ENCODE peak calls at places on chromosomes 2 and 18, in ten cellular contexts. J, W, D, L, V, I, O, C, G and X are unnamed samples.

GRCh38 chr18:59864446-59864764 is 35.4 kb upstream of the PMAIP1 start:
- DNase-seq in J (no peak), W (no peak), D (no peak), L (no peak), V (no peak), I (no peak), O (no peak), C (no peak), G (no peak), X (no peak)

GRCh38 chr18:48408727-48409590 is at the start of gene ZBTB7C:
- DNase-seq in J (peak; percentile 81), W (no peak), D (peak; percentile 39), L (peak; percentile 59), V (peak; percentile 86), I (peak; percentile 67), O (no peak), C (peak; percentile 38), G (no peak), X (peak; percentile 52)

GRCh38 chr2:224086226-224086911 is 47.3 kb upstream of the SERPINE2 start:
- DNase-seq in J (no peak), W (peak; percentile 86), D (no peak), L (no peak), V (no peak), I (no peak), O (peak; percentile 86), C (no peak), G (no peak), X (peak; percentile 85)

GRCh38 chr18:77206676-77207370 is 42.8 kb upstream of the GALR1 start:
- DNase-seq in J (no peak), W (peak; percentile 83), D (peak; percentile 62), L (no peak), V (no peak), I (peak; percentile 83), O (no peak), C (no peak), G (no peak), X (peak; percentile 67)

GRCh38 chr2:133608291-133608690 is 40.0 kb upstream of the NCKAP5 start:
- DNase-seq in J (no peak), W (no peak), D (no peak), L (no peak), V (no peak), I (no peak), O (no peak), C (no peak), G (no peak), X (peak; percentile 45)

GRCh38 chr2:46377287-46377605 is 80.0 kb downstream of the EPAS1 start:
- DNase-seq in J (peak; percentile 55), W (no peak), D (no peak), L (no peak), V (peak; percentile 61), I (no peak), O (no peak), C (no peak), G (no peak), X (peak; percentile 11)

GRCh38 chr2:191786694-191787093 is 60.2 kb downstream of the CAVIN2 start:
- DNase-seq in J (no peak), W (peak; percentile 17), D (no peak), L (no peak), V (no peak), I (no peak), O (no peak), C (no peak), G (no peak), X (no peak)

GRCh38 chr2:99421469-99421868 is 68.3 kb downstream of the REV1 start:
- DNase-seq in J (no peak), W (peak; percentile 31), D (no peak), L (no peak), V (no peak), I (no peak), O (no peak), C (no peak), G (no peak), X (no peak)

GRCh38 chr2:161030260-161031063 is 129.8 kb upstream of the TANK start:
- DNase-seq in J (no peak), W (peak; percentile 97), D (no peak), L (no peak), V (no peak), I (peak; percentile 55), O (no peak), C (no peak), G (no peak), X (peak; percentile 84)

GRCh38 chr2:73981081-73981968 is 3.4 kb upstream of the TET3 start:
- DNase-seq in J (peak; percentile 92), W (no peak), D (no peak), L (peak; percentile 74), V (peak; percentile 88), I (peak; percentile 69), O (no peak), C (peak; percentile 46), G (no peak), X (peak; percentile 46)

GRCh38 chr2:123953848-123954247 is 71.2 kb upstream of the CNTNAP5 start:
- DNase-seq in J (no peak), W (peak; percentile 40), D (no peak), L (no peak), V (no peak), I (no peak), O (peak; percentile 58), C (no peak), G (no peak), X (peak; percentile 32)

GRCh38 chr18:72675394-72675793 is 131.3 kb upstream of the CBLN2 start:
- DNase-seq in J (peak; percentile 90), W (no peak), D (no peak), L (no peak), V (no peak), I (no peak), O (no peak), C (no peak), G (no peak), X (peak; percentile 14)

GRCh38 chr2:40240067-40240466 is 211.8 kb downstream of the SLC8A1 start:
- DNase-seq in J (no peak), W (peak; percentile 98), D (peak; percentile 86), L (no peak), V (no peak), I (peak; percentile 89), O (no peak), C (no peak), G (no peak), X (peak; percentile 89)

GRCh38 chr2:191020742-191021381 is 6.9 kb upstream of the STAT1 start:
- DNase-seq in J (no peak), W (peak; percentile 65), D (no peak), L (peak; percentile 89), V (no peak), I (peak; percentile 58), O (peak; percentile 53), C (no peak), G (no peak), X (peak; percentile 60)